ENCODE peak calls at places on chromosomes 5 and 9, in nine cellular contexts. A is substantia nigra, P is AG04450, K is brain microvascular endothelial cell, V is transverse colon, W is ovary, J is thyroid gland, C is Peyer's patch, S is prostate gland. H is an unnamed sample.

GRCh38 chr5:125700380-125700856 is 722.8 kb upstream of the GRAMD2B start:
- DNase-seq in A (no peak), P (no peak), K (no peak), V (peak; percentile 30), W (no peak), J (no peak), C (no peak), S (no peak), H (no peak)

GRCh38 chr9:102398205-102398604 is 596.9 kb upstream of the CYLC2 start:
- DNase-seq in A (no peak), P (no peak), K (no peak), V (no peak), W (no peak), J (no peak), C (no peak), S (no peak), H (no peak)

GRCh38 chr9:4831119-4831518 is 38.4 kb downstream of the RCL1 start:
- DNase-seq in A (no peak), P (no peak), K (no peak), V (no peak), W (no peak), J (no peak), C (no peak), S (no peak), H (no peak)

GRCh38 chr5:10355071-10355889 is 1.8 kb downstream of the MARCHF6 start:
- DNase-seq in A (no peak), P (no peak), K (peak; percentile 19), V (no peak), W (no peak), J (no peak), C (no peak), S (no peak), H (no peak)

GRCh38 chr9:136975624-136976023 is 1.7 kb upstream of the PTGDS start:
- DNase-seq in A (peak; percentile 59), P (no peak), K (no peak), V (no peak), W (no peak), J (no peak), C (peak; percentile 35), S (no peak), H (peak; percentile 81)

GRCh38 chr5:83331842-83332241 is 139.7 kb upstream of the VCAN start:
- DNase-seq in A (no peak), P (peak; percentile 7), K (no peak), V (no peak), W (no peak), J (no peak), C (no peak), S (no peak), H (no peak)

GRCh38 chr5:175718401-175719108 is 60.7 kb downstream of the HRH2 start:
- DNase-seq in A (no peak), P (no peak), K (peak; percentile 65), V (peak; percentile 59), W (no peak), J (peak; percentile 50), C (peak; percentile 22), S (peak; percentile 27), H (no peak)

GRCh38 chr5:4374866-4375265 is 765.3 kb upstream of the ADAMTS16 start:
- DNase-seq in A (no peak), P (no peak), K (no peak), V (no peak), W (no peak), J (no peak), C (no peak), S (no peak), H (no peak)

GRCh38 chr5:172245046-172245445 is 38.5 kb downstream of the UBTD2 start:
- DNase-seq in A (no peak), P (no peak), K (no peak), V (no peak), W (no peak), J (no peak), C (no peak), S (no peak), H (no peak)

GRCh38 chr5:98428806-98429205 is 344.7 kb upstream of the RGMB start:
- DNase-seq in A (no peak), P (no peak), K (peak; percentile 91), V (peak; percentile 35), W (peak; percentile 17), J (peak; percentile 5), C (no peak), S (no peak), H (no peak)

GRCh38 chr9:93810028-93810971 is 144.9 kb downstream of the BARX1 start:
- DNase-seq in A (no peak), P (no peak), K (no peak), V (no peak), W (no peak), J (no peak), C (no peak), S (no peak), H (no peak)

GRCh38 chr5:102959055-102959454 is 160.9 kb downstream of the GIN1 start:
- DNase-seq in A (no peak), P (peak; percentile 63), K (peak; percentile 85), V (no peak), W (no peak), J (no peak), C (no peak), S (no peak), H (no peak)

GRCh38 chr5:36740259-36740898 is 134.0 kb downstream of the SLC1A3 start:
- DNase-seq in A (no peak), P (no peak), K (no peak), V (no peak), W (no peak), J (no peak), C (no peak), S (no peak), H (no peak)

GRCh38 chr5:111233050-111233370 is 8.8 kb downstream of the CAMK4 start:
- DNase-seq in A (no peak), P (no peak), K (no peak), V (no peak), W (no peak), J (no peak), C (no peak), S (no peak), H (no peak)

GRCh38 chr5:175902013-175902412 is 30.6 kb downstream of the CPLX2 start:
- DNase-seq in A (no peak), P (no peak), K (no peak), V (no peak), W (no peak), J (no peak), C (no peak), S (no peak), H (no peak)

GRCh38 chr5:122182491-122182921 is 53.2 kb downstream of the ZNF474 start:
- DNase-seq in A (no peak), P (peak; percentile 52), K (peak; percentile 89), V (peak; percentile 81), W (peak; percentile 58), J (peak; percentile 86), C (no peak), S (peak; percentile 70), H (no peak)

GRCh38 chr5:157459715-157460599 is at the start of gene NIPAL4:
- DNase-seq in A (no peak), P (no peak), K (no peak), V (peak; percentile 24), W (no peak), J (peak; percentile 25), C (no peak), S (no peak), H (peak; percentile 17)

DNA sequence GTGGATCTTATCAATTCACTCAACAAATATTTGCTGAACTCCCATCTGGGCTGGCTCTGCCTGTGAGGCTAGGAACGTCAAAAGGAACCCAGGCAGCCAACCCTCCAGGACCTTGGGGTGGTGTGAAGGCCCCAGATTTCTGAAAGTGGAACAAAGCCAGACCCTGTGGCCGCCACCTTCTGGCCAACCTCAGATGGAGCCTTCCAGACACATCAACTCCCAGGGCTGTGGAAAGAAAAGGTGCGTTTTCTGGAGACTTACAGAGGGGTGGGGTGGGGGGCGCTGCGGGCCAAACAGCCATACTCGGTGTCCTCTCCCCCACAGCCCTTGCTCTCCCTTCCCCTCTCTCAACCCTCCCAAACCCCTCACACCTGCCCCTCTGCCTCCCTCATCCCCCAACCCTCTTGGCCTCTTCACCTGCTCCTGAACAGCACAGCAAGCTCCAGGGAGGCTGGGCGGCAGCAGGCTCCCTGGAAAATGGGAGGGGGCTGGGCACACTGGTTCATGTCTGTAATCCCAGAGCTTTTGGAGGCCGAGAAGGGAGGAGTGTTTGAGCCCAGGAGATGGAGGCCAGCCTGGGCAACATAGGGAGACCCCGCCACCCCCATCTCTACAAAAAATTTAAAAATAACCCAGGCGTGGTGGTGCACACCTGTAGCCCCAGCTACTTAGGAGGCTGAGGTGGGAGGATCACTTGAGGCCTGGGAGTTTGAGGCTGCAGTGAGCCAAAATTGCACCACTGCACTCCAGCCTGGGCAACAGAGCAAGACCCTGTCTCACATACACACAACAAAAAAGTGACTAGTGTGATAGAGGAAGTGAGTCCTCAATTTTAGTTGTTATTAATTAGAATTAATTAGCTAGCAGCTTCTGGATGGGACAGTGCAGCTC is 45.0 kb upstream of the PRRC2B start:
- DNase-seq in A (no peak), P (no peak), K (no peak), V (no peak), W (no peak), J (no peak), C (no peak), S (no peak), H (no peak)
- H3K27ac ChIP-seq in A (no peak overlapping the region), P (no peak overlapping the region), K (no peak overlapping the region), V (no peak overlapping the region), W (no peak overlapping the region), J (no peak overlapping the region), C (no peak overlapping the region), S (no peak overlapping the region), H (no peak overlapping the region)

DNA sequence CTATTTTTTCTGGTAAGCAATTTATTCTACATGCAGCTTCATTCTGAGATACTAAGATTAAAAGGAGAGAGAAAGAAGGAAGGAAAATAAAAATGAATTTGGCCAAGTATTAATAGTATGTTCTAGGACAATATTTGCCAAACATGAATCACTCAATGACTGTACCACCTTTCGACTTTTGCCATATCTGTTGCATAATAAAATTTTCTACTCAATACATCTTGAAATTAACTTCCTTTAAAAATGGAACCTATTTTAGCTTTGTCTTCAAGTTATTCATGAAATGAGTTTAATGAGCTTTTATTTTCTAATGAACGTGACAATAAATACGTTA is 111.8 kb downstream of the MARCHF3 start:
- DNase-seq in A (no peak), P (no peak), K (no peak), V (no peak), W (no peak), J (no peak), C (no peak), S (no peak), H (no peak)
- H3K27ac ChIP-seq in A (no peak overlapping the region), P (no peak overlapping the region), K (no peak overlapping the region), V (no peak overlapping the region), W (no peak overlapping the region), J (no peak overlapping the region), C (no peak overlapping the region), S (no peak overlapping the region), H (no peak overlapping the region)

GRCh38 chr5:55143624-55144023 is 16.3 kb upstream of the GPX8 start:
- DNase-seq in A (no peak), P (no peak), K (no peak), V (no peak), W (no peak), J (no peak), C (no peak), S (no peak), H (no peak)
- H3K27ac ChIP-seq in A (no peak overlapping the region), P (no peak overlapping the region), K (no peak overlapping the region), V (no peak overlapping the region), W (no peak overlapping the region), J (no peak overlapping the region), C (no peak overlapping the region), S (no peak overlapping the region), H (no peak overlapping the region)

DNA sequence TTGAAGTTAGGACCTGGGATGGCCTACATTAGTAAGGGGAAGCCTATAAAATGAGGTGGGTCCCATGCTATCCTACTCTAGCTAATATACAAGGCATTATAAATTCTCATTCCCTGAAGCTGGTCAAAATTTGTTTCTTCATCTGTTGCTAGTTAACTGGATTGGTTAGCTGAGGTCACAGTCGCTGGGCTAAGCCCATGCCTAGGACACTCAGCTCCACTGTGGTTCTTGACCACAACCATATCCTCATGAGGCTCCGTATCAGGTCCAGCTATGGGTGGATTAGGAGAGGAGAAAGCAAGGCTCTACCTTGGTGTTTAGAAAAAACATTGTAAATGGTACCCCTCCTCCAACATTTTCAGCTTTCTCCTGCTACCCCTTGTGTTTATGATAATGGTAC is 52.8 kb upstream of the RAI14 start:
- DNase-seq in A (no peak), P (no peak), K (no peak), V (no peak), W (no peak), J (no peak), C (no peak), S (no peak), H (no peak)
- H3K27ac ChIP-seq in A (no peak overlapping the region), P (no peak overlapping the region), K (no peak overlapping the region), V (no peak overlapping the region), W (no peak overlapping the region), J (no peak overlapping the region), C (no peak overlapping the region), S (no peak overlapping the region), H (no peak overlapping the region)

H was measured in caudate nucleus.